ENCODE peak calls at places on chromosome 6, in seven cellular contexts. K is mammary epithelial cell, M is GM12878, B is H1, R is neural progenitor cell, D is MM.1S, A is fibroblast of lung. S is an unnamed sample.

GRCh38 chr6:27899543-27899942 is 12.7 kb downstream of the OR2B2 start:
- DNase-seq in M (no peak), A (no peak), K (no peak), D (no peak), R (no peak), B (no peak), S (no peak)

GRCh38 chr6:21639316-21639715 is 45.8 kb downstream of the SOX4 start:
- DNase-seq in A (no peak), B (no peak), R (no peak), D (no peak), K (no peak), M (no peak), S (no peak)

GRCh38 chr6:26124550-26125014 is 37.4 kb downstream of the HFE start:
- DNase-seq in A (no peak), B (no peak), M (no peak), K (no peak), D (peak), R (no peak), S (no peak)

GRCh38 chr6:108947114-108947854 is 99.1 kb downstream of the ARMC2 start:
- DNase-seq in B (no peak), D (no peak), A (peak), K (peak), M (no peak), R (no peak), S (peak)

GRCh38 chr6:159969204-159969912 is 476 bp downstream of the IGF2R start:
- DNase-seq in D (no peak), R (peak), K (peak), B (peak), A (peak), M (no peak), S (peak)

GRCh38 chr6:26327450-26328264 is 37.3 kb upstream of the BTN3A2 start:
- DNase-seq in A (peak), D (no peak), R (peak), M (no peak), K (peak), B (peak), S (peak)

GRCh38 chr6:154226461-154226860 is 130.1 kb downstream of the IPCEF1 start:
- DNase-seq in A (no peak), M (no peak), B (no peak), D (no peak), R (no peak), K (no peak), S (no peak)

GRCh38 chr6:25512560-25512959 is 139.5 kb upstream of the SCGN start:
- DNase-seq in K (no peak), R (no peak), B (no peak), M (no peak), A (no peak), D (no peak), S (no peak)

GRCh38 chr6:125598422-125598821 is 151.0 kb upstream of the HEY2 start:
- DNase-seq in A (peak), D (no peak), K (peak), B (no peak), R (no peak), M (no peak), S (no peak)

GRCh38 chr6:125596020-125596419 is 153.4 kb upstream of the HEY2 start:
- DNase-seq in A (no peak), B (no peak), M (no peak), D (no peak), R (no peak), K (peak), S (no peak)

GRCh38 chr6:125593746-125594145 is 155.7 kb upstream of the HEY2 start:
- DNase-seq in A (no peak), R (no peak), D (no peak), K (no peak), B (no peak), M (no peak), S (no peak)

GRCh38 chr6:125597411-125598253 is 151.8 kb upstream of the HEY2 start:
- DNase-seq in B (no peak), M (no peak), R (no peak), A (no peak), K (no peak), D (peak), S (no peak)
- TF ChIP-seq CTCF in B (no peak), M (no peak), R (no peak), A (no peak), K (no peak), D (no peak), S (no peak)

DNA sequence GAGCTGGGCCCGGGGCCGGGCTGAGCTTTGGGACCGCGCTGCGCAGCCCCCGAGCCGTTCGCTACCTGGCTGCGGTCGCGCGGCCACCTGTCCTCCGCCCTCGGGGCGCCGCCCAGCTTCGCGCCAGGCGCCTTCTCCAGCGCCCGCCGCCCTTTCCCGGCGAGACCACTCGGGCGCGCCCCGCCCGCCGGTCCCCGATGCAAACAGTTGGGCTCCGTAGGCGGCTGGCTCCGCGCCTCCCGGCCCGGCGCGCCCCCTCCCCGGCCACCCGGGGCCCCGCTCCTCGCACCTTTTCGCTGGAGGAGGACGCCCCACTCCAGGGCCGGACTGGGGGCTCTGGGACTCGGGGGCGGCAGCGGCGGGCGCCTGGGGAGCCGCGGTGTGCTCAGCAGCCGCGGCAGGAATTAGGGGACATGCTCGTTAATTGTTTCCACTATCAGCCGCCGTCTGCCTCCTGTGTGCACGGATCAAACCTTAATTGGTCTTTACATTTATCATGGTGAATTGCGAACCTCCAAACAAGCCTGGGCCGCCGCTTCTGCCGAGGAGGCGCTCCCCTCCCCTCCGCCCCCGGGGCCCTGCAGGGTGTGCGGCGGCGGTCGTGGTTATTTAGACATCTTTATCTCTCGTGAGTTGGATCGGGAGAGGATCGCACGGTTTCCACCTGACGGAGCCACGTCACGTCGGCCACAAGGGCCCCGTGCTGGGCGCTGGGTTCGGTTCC is 916 bp upstream of the CNR1 start:
- DNase-seq in M (no peak), D (no peak), A (no peak), R (peak), B (peak), K (no peak), S (no peak)
- TF ChIP-seq EZH2 in M (no peak), D (no peak), A (peak), R (peak), B (no peak), K (no peak), S (no peak)

DNA sequence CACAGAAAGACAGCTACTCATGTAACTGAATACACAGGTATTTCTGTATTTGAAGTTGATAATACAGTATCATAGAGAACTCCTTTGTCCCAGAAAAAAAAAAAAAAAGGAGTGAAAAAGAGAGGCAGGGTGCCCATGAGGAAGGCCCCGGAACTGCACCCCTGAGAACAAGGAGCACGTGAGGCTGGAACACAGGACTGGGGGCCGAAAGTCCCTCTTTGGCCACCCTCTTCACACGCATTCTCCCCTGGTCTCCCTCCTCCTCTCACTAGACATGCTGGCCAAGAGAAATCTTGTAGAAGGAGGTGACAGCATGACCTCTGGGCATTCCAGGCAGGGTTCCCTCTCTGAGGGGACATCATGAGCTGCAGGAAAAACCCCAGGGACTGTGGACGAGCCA is 62.7 kb upstream of the TRAF3IP2 start:
- DNase-seq in D (no peak), M (no peak), B (no peak), A (no peak), R (no peak), K (no peak), S (no peak)
- TF ChIP-seq CTCF in D (no peak), M (peak), B (no peak), A (peak), R (peak), K (peak), S (peak)

DNA sequence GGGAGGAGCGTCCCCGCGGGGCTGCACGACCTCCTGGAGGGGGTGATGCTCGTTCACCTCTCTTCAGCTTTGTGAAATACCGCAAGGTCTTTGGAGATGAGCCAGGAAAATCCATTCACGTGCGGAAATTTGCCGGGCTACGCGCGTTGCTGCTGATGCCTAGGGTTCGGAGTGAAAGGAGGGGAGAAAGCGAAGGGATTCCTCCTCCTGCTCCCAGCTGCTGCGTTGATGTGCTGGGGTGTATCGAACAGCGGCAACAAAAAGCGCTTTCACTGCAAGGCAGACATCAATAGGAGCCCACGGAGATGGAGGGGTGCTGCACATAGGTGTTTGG is 391 bp upstream of the B3GAT2 start:
- DNase-seq in K (no peak), D (no peak), M (no peak), B (no peak), A (peak), R (no peak), S (no peak)
- TF ChIP-seq EZH2 in K (no peak), D (no peak), M (no peak), B (peak), A (no peak), R (peak), S (no peak)

DNA sequence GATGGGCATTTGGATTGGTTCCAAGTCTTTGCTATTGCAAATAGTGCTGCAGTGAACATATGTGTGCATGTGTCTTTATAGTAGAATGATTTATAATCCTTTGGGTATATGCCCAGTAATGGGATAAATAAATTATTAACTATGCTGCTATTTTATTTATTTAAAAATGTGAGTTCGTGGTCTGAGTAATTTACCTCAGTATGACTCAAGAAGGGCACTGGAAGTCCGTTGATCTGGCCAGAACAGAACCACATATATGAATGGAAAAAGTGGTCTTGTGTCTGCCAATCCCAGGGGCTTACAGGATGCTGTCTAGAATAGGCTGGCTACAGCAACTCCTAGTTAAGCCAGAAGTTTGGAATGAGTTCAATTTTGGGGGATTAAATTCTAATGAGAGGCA is 27.6 kb upstream of the HLA-C start:
- DNase-seq in A (no peak), D (no peak), B (no peak), R (no peak), K (no peak), M (no peak), S (no peak)
- TF ChIP-seq CTCF in A (no peak), D (no peak), B (no peak), R (no peak), K (no peak), M (no peak), S (no peak)

S was measured in PC-9.